ENCODE peak calls at places on chromosomes 7 and 10, in four cellular contexts. R, D, N and G are unnamed samples. For H3K9me3, the result is how much of the 10 kb centered on the place peaks cover.

GRCh38 chr10:124703778-124704427 is 40.3 kb downstream of the FAM53B start:
- DNase-seq in R (no peak), N (no peak), D (no peak), G (peak)

GRCh38 chr7:16934947-16935742 is 53.4 kb upstream of the AGR3 start:
- DNase-seq in N (no peak), D (no peak), R (no peak), G (peak)

GRCh38 chr10:129707406-129708388 is 240.7 kb downstream of the MGMT start:
- DNase-seq in D (no peak), N (no peak), R (peak), G (peak)

GRCh38 chr10:3486346-3487065 is 298.5 kb downstream of the KLF6 start:
- DNase-seq in N (no peak), R (peak), D (no peak), G (peak)

GRCh38 chr10:70493660-70494234 is 15.2 kb downstream of the PALD1 start:
- DNase-seq in N (peak), R (no peak), D (no peak), G (no peak)

GRCh38 chr10:22156750-22157149 is 61.1 kb downstream of the EBLN1 start:
- DNase-seq in R (no peak), N (no peak), D (no peak), G (no peak)

GRCh38 chr10:47396311-47396717 is 12.2 kb upstream of the ZNF488 start:
- DNase-seq in D (no peak), R (no peak), N (no peak), G (no peak)

GRCh38 chr7:90455163-90456030 is 14.0 kb upstream of the PTTG1IP2 start:
- DNase-seq in R (peak), N (peak), D (no peak), G (peak)

GRCh38 chr7:157881062-157881771 is 544.4 kb downstream of the DNAJB6 start:
- DNase-seq in N (no peak), R (no peak), D (no peak), G (no peak)

GRCh38 chr10:102220612-102221011 is 5.5 kb upstream of the ELOVL3 start:
- DNase-seq in D (no peak), N (no peak), R (no peak), G (no peak)

GRCh38 chr10:36412942-36413341 is 712.5 kb upstream of the ANKRD30A start:
- DNase-seq in D (no peak), N (no peak), R (no peak), G (no peak)

GRCh38 chr10:23696476-23696875 is 257.6 kb downstream of the OTUD1 start:
- DNase-seq in N (no peak), R (no peak), D (no peak), G (no peak)

GRCh38 chr7:41010967-41011366 is 691.9 kb downstream of the INHBA start:
- DNase-seq in D (no peak), N (no peak), R (no peak), G (peak)

GRCh38 chr7:8263048-8263447 is 1.1 kb upstream of the ICA1 start:
- DNase-seq in D (no peak), N (no peak), R (peak), G (no peak)

GRCh38 chr10:124691448-124692435 is 52.4 kb downstream of the FAM53B start:
- DNase-seq in R (no peak), N (no peak), D (no peak), G (no peak)

GRCh38 chr10:3475367-3475766 is 302.8 kb upstream of the PITRM1 start:
- DNase-seq in R (no peak), N (no peak), D (no peak), G (no peak)

GRCh38 chr10:48727866-48728265 is 43.2 kb downstream of the WDFY4 start:
- DNase-seq in R (no peak), D (no peak), N (no peak), G (no peak)

GRCh38 chr10:103278862-103279298 is 1.9 kb downstream of the INA start:
- DNase-seq in R (no peak), N (no peak), D (no peak), G (peak)

GRCh38 chr10:3708830-3709229 is 76.2 kb downstream of the KLF6 start:
- DNase-seq in R (peak), N (no peak), D (no peak), G (no peak)

GRCh38 chr7:150514748-150515222 is at the start of gene GIMAP7:
- DNase-seq in R (no peak), N (peak), D (no peak), G (peak)

GRCh38 chr7:44292876-44293560 is 32.4 kb downstream of the CAMK2B start:
- DNase-seq in R (no peak), D (no peak), N (no peak), G (no peak)

GRCh38 chr7:75948179-75948578 is 33.2 kb downstream of the POR start:
- DNase-seq in D (no peak), R (no peak), N (no peak), G (peak)

GRCh38 chr7:65004575-65004974 is 1.9 kb downstream of the ERV3-1 start:
- DNase-seq in N (no peak), D (no peak), R (no peak), G (no peak)

GRCh38 chr7:128137096-128137655 is 103.9 kb upstream of the LEP start:
- DNase-seq in R (no peak), N (no peak), D (no peak), G (peak)

GRCh38 chr7:1640376-1641172 is 29.5 kb upstream of the ELFN1 start:
- DNase-seq in D (no peak), R (peak), N (no peak), G (no peak)

GRCh38 chr10:50623299-50624153 is at the start of gene SGMS1:
- DNase-seq in D (peak), R (peak), N (no peak), G (peak)

GRCh38 chr10:50622497-50623298 is 1.1 kb downstream of the SGMS1 start:
- DNase-seq in N (no peak), D (no peak), R (peak), G (peak)

GRCh38 chr10:50619882-50620281 is 3.9 kb downstream of the SGMS1 start:
- DNase-seq in N (no peak), D (no peak), R (no peak), G (no peak)

GRCh38 chr10:50620899-50621298 is 2.9 kb downstream of the SGMS1 start:
- DNase-seq in N (no peak), R (no peak), D (no peak), G (no peak)

DNA sequence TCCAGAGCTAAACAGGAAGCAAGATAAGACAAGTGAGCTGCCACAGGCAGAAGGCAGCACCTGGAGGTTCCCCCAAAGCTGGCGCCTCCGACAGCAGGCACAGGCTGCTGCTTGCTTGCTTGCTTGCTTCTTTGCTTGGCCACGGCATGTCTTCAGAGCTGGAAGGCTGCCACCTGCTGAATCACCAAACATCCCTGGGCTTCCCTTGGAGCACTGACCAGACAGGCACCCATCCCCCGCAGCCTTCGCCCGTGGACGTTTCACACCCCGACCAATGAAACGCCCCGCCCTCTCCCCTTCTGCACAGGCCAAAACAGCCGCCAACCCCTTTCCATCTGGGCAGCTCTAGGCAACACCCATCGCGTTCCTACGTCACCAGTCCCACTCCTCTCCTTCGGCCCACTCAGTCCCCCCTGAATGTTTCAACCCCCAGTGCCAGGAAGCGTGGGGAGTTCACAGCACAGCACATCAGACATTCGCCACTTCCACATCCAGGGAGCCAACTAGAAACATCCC is 1.7 kb downstream of the SGMS1 start:
- DNase-seq in R (peak), D (no peak), N (peak), G (peak)
- TF ChIP-seq POLR2AphosphoS5 in R (no peak), D (no peak), N (no peak), G (peak)

DNA sequence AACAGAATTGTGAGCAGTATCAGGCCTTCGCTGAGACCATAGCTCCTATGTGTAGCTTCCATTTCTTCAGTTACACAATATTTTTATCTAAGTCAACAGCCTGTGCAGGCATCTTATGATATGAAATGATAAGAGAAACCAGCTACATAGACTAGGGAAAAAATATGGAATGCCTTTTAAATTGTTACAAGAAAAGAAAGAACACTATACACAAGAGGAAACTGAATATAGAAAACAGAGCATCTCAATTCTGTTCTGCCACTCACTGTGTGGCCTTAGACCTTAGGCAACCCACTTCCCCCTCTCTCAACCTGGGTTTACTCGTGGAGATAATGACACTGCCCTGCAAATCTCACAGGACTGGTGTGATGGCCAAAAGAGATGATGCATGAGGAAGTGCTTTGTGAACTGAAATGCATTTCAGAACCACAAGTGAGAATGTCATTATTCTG is 132.9 kb downstream of the LRRN3 start:
- DNase-seq in N (no peak), R (no peak), D (no peak), G (no peak)
- H3K4me2 ChIP-seq in N (no peak), R (no peak), D (no peak), G (no peak)

DNA sequence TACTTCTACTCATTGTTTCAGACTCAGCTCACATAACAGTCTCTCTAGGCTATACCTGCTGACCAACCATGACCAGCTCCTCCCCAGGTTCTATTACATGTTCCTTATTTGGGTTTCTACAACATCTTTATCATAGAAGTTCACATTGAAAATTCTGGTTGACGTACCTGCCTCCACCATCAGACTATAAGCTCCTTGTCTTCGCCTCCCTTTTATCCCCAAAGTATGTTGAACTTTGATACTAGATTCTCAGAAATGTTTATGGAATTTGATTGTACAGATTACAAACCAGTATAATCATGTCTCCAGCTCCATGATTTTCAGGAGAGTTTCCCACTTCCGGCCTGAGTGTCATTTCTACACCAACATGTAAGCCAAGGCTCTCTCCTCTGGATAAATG is 15.0 kb downstream of the NPSR1 start:
- DNase-seq in D (no peak), N (no peak), R (no peak), G (no peak)
- H3K9me3 ChIP-seq in D (under half), N (under half), R (under half), G (under half)

GRCh38 chr7:132250480-132251326 is 325.6 kb downstream of the PLXNA4 start:
- DNase-seq in R (no peak), D (no peak), N (no peak), G (no peak)

GRCh38 chr7:132248841-132249590 is 327.3 kb downstream of the PLXNA4 start:
- DNase-seq in N (no peak), R (no peak), D (no peak), G (no peak)

GRCh38 chr7:132249591-132249971 is 326.7 kb downstream of the PLXNA4 start:
- DNase-seq in N (no peak), R (peak), D (peak), G (no peak)

GRCh38 chr7:132254455-132254854 is 321.8 kb downstream of the PLXNA4 start:
- DNase-seq in N (no peak), R (no peak), D (no peak), G (no peak)

DNA sequence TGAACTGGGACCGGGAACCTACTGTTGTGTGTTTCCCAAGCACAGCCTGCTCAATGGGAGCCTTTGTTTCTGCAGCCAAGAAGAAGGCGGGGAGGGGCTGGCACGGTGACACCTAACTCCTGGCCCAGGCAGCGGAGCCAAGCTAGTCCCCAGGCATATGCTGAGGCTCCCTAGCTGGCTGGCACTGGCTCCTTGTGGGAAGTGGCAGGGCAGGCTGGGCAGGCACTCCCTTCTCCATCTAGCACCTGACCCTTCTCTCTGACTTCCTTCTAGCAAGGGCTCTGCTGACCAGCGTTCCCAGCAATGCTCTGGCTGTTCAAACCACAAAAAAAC is 325.0 kb downstream of the PLXNA4 start:
- DNase-seq in N (no peak), R (no peak), D (no peak), G (no peak)
- TF ChIP-seq POLR2AphosphoS5 in N (no peak), R (no peak), D (no peak), G (no peak)

GRCh38 chr10:62046522-62047239 is 145.2 kb downstream of the ARID5B start:
- DNase-seq in D (no peak), N (peak), R (no peak), G (peak)
- H3K4me2 ChIP-seq in D (no peak), N (peak), R (peak), G (peak)